ENCODE peak calls at places on chromosomes 1 and 21, in four cellular contexts. Q is AG04449, B is heart right ventricle, Z is heart left ventricle. F is an unnamed sample.

GRCh38 chr1:35925741-35926140 is 5.2 kb upstream of the AGO3 start:
- DNase-seq in Q (peak), Z (peak), B (peak), F (peak)

GRCh38 chr1:240508950-240509349 is 103.0 kb downstream of the GREM2 start:
- DNase-seq in Q (no peak), Z (no peak), B (no peak), F (no peak)

GRCh38 chr1:112247971-112248370 is 148.0 kb upstream of the CTTNBP2NL start:
- DNase-seq in Z (peak), Q (no peak), B (peak), F (no peak)

GRCh38 chr1:204001166-204001901 is 71.6 kb upstream of the SOX13 start:
- DNase-seq in Q (no peak), Z (no peak), B (no peak), F (no peak)

GRCh38 chr21:44255519-44255981 is 6.1 kb downstream of the DNMT3L start:
- DNase-seq in Z (no peak), B (no peak), Q (no peak), F (no peak)

GRCh38 chr1:155729031-155729898 is 40.4 kb downstream of the DAP3 start:
- DNase-seq in Q (peak), Z (peak), B (peak), F (peak)

GRCh38 chr1:88983791-88984552 is 8.5 kb downstream of the KYAT3 start:
- DNase-seq in Q (no peak), B (no peak), Z (peak), F (no peak)

GRCh38 chr1:172837816-172838680 is 179.1 kb downstream of the FASLG start:
- DNase-seq in Q (no peak), B (no peak), Z (no peak), F (no peak)

GRCh38 chr1:81666586-81666985 is 134.1 kb upstream of the ADGRL2 start:
- DNase-seq in Z (no peak), Q (no peak), B (no peak), F (no peak)

GRCh38 chr1:200242379-200243041 is 167.3 kb downstream of the ZNF281 start:
- DNase-seq in Z (peak), B (peak), Q (no peak), F (no peak)

GRCh38 chr1:227951624-227952373 is 4.1 kb upstream of the WNT9A start:
- DNase-seq in Q (no peak), Z (no peak), B (no peak), F (no peak)

GRCh38 chr21:16358784-16359183 is 629.0 kb downstream of the USP25 start:
- DNase-seq in B (no peak), Q (no peak), Z (no peak), F (no peak)

GRCh38 chr1:30783244-30783915 is 25.8 kb upstream of the LAPTM5 start:
- DNase-seq in B (peak), Q (no peak), Z (peak), F (no peak)

DNA sequence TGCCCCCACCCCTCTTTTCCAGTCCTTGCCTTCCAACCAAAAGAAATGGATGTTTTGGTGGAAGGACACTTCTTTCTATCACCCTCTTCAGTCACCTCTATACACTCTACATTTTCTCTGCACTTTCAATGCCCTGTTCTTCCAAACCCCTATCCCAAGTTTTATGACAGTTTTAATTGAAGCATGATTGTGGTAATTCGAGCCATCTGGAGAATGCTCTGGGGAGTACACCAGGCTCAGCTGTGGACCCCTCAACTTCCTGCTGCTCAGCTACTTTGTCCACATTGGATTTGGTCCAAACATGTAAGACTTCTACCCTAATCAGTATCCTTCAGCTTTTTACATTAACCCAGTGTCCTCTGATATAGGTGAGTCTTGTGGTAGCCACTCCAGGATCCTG is 129.7 kb downstream of the SYT2 start:
- DNase-seq in B (no peak), Q (no peak), Z (no peak), F (no peak)
- H3K4me3 ChIP-seq in B (no peak), Q (no peak), Z (no peak), F (no peak)

DNA sequence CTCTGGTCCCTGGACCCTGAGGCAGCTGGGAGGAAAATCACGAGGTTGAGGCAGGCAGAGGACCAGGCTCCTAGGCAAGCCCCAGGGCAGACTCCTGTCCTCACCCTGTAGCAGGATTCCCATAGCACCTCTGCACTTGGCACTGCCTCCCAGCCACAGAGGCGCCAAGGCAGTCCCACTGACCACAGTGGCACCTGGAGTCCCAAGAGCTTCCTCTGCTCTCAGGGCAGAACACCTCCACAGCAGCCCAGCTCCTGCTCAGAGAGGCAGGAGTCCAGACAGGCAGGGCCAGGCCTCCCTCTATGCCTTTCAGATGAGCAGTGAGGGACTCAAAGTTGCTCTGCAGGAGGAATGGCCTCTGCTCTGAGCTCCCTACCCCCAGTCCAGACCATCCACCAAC is 34.9 kb downstream of the CDCA8 start:
- DNase-seq in Q (no peak), Z (no peak), B (no peak), F (no peak)
- H3K4me3 ChIP-seq in Q (no peak), Z (no peak), B (no peak), F (no peak)

GRCh38 chr1:56175211-56175610 is 404.2 kb downstream of the PLPP3 start:
- DNase-seq in Z (no peak), Q (no peak), B (no peak), F (no peak)

GRCh38 chr1:56179571-56179970 is 399.8 kb downstream of the PLPP3 start:
- DNase-seq in Q (no peak), B (no peak), Z (no peak), F (no peak)

GRCh38 chr1:56185493-56185892 is 393.9 kb downstream of the PLPP3 start:
- DNase-seq in B (no peak), Q (no peak), Z (no peak), F (no peak)

GRCh38 chr1:56183151-56183550 is 396.2 kb downstream of the PLPP3 start:
- DNase-seq in Z (no peak), Q (no peak), B (no peak), F (no peak)

DNA sequence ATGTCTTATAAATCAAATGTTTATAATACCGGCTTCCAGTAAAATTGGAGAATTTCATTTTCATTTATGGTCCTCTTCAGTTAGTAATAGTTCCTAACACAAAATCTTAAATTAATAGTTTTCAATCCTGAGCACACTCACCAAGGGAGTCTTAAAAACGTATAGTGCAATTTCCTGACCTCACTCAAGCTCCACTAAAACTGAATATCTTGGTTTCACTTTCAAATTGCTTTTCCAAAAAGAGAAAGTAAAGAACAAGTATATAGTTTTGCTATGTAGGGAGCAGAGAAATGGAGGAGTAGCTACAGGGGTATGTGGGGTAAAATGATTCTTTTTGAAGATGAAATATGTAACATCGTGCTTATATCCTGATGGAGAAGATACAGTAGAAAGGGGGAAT is 398.6 kb downstream of the PLPP3 start:
- DNase-seq in B (no peak), Z (no peak), Q (no peak), F (no peak)
- H3K4me3 ChIP-seq in B (peak), Z (peak), Q (no peak), F (no peak)

DNA sequence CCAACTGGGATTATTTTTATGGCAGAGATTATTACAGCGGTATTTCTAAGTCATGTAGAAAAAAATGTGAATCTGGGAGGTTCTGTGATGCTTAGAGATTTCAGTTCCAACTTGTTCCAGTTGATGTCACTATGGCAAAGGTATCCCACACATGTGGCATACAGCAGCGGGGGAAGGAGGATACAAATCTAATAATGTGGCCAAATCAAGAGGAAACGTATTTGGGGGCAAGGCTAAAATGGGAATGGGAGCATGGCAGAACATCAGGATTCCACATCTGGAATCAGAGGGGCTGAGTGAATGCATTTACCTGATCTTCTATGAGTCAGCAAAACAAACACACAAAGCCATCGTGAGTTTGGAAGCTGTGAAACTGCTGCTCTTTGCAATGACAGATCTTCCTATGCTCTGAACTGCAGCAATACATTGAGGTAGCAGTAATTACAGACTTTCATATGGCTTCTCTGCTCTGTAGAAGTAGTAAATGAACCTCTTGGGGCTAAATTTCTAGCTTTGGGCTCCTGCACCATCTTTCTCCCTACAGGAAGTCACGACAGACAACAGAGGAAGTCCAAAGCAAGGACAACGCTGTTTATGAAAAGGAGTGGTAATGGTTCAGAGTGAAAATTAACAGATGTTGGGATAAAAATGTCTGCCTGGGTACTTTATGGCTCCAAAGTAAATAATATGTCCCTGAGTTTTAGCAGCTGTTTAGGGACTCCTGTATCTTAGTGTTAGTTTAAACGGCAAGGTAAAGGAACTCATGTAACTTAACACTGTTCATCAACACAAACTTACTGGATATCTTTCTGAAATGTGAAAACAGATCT is 55.6 kb downstream of the GABPA start:
- DNase-seq in B (no peak), Q (no peak), Z (no peak), F (peak)
- H3K4me3 ChIP-seq in B (peak), Q (peak), Z (peak), F (peak)

DNA sequence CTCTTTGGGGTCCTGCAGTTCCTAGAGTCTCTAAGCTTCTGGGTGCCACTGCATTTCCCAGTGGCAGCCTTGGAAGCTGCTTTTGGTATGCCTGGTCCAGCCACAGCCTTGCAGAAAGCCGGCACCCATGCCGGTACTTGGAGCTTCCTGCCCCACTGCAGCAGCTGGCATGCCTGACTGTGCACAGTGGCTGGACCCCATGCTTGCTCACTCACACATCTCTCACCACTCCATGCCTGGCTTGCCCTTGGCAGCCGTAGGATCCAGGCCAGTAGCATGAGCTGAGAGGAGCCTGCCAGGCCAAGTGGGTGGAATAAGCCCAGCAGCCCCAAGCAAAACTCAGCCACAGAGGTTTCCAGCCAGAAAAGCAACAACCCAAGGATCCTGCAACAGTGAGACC is 20.3 kb upstream of the FNBP1L start:
- DNase-seq in B (peak), Q (no peak), Z (peak), F (no peak)
- H3K4me3 ChIP-seq in B (no peak), Q (no peak), Z (no peak), F (no peak)

GRCh38 chr1:156768610-156769295 is 1.4 kb downstream of the PRCC start:
- DNase-seq in B (no peak), Q (no peak), Z (no peak), F (no peak)
- H3K4me3 ChIP-seq in B (peak), Q (peak), Z (peak), F (peak)

GRCh38 chr1:58818075-58818474 is 34.2 kb upstream of the JUN start:
- DNase-seq in Q (peak), Z (no peak), B (no peak), F (peak)

GRCh38 chr1:58823481-58824010 is 39.7 kb upstream of the JUN start:
- DNase-seq in Z (no peak), Q (no peak), B (no peak), F (peak)

GRCh38 chr1:58819719-58820118 is 35.9 kb upstream of the JUN start:
- DNase-seq in Q (no peak), Z (no peak), B (no peak), F (no peak)

GRCh38 chr1:58818991-58819390 is 35.1 kb upstream of the JUN start:
- DNase-seq in B (no peak), Q (no peak), Z (no peak), F (no peak)

DNA sequence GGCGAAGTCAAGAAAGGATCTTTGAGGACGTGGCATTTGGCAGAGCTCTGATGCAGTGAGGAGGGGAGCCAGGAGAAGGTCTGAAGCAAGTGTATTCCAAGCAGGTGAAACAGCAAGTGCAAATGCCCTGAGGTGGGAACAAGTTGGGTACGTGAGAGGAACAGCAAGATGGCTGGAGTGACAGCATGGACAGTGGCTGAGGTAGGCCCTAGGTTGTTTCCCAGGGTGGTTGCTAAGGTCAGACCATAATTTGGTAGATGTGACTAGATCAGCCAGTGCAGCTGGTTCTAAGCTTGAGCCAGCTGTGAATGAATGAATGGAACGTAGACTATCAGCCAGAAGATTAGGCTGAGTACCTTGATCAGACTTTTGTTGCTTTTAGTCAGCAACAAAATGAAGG is 37.5 kb upstream of the JUN start:
- DNase-seq in Q (no peak), B (no peak), Z (no peak), F (no peak)
- H3K4me3 ChIP-seq in Q (no peak), B (no peak), Z (no peak), F (no peak)